ENCODE peak calls at places on chromosomes 5 and 9, in seven cellular contexts. One of them, this sample, is unnamed.

GRCh38 chr9:98218562-98219363 is 26.3 kb upstream of the CORO2A start:
- DNase-seq in B cell: no peak
- DNase-seq in right atrium auricular region: no peak
- DNase-seq in M059J: no peak
- DNase-seq in T-helper 1 cell: no peak
- DNase-seq in stimulated activated CD4-positive, alpha-beta T cell treated with anti-CD3 and anti-CD28 coated beads, Interleukin-1b, Interleukin-23, amount 100 ng/mL, for 24 hours: no peak
- DNase-seq in colonic mucosa: no peak
- DNase-seq in this sample: no peak

GRCh38 chr9:68669189-68669588 is 35.9 kb upstream of the PIP5K1B start:
- DNase-seq in B cell: no peak
- DNase-seq in right atrium auricular region: no peak
- DNase-seq in M059J: no peak
- DNase-seq in T-helper 1 cell: no peak
- DNase-seq in stimulated activated CD4-positive, alpha-beta T cell treated with anti-CD3 and anti-CD28 coated beads, Interleukin-1b, Interleukin-23, amount 100 ng/mL, for 24 hours: no peak
- DNase-seq in colonic mucosa: no peak
- DNase-seq in this sample: no peak

GRCh38 chr5:90351101-90351500 is 58.5 kb downstream of the CETN3 start:
- DNase-seq in B cell: no peak
- DNase-seq in right atrium auricular region: no peak
- DNase-seq in M059J: no peak
- DNase-seq in T-helper 1 cell: no peak
- DNase-seq in stimulated activated CD4-positive, alpha-beta T cell treated with anti-CD3 and anti-CD28 coated beads, Interleukin-1b, Interleukin-23, amount 100 ng/mL, for 24 hours: no peak
- DNase-seq in colonic mucosa: no peak
- DNase-seq in this sample: no peak

GRCh38 chr9:136111190-136111589 is 7.5 kb downstream of the TMEM250 start:
- DNase-seq in B cell: no peak
- DNase-seq in right atrium auricular region: no peak
- DNase-seq in M059J: no peak
- DNase-seq in T-helper 1 cell: no peak
- DNase-seq in stimulated activated CD4-positive, alpha-beta T cell treated with anti-CD3 and anti-CD28 coated beads, Interleukin-1b, Interleukin-23, amount 100 ng/mL, for 24 hours: no peak
- DNase-seq in colonic mucosa: no peak
- DNase-seq in this sample: no peak

GRCh38 chr9:21889673-21890072 is 87.2 kb downstream of the MTAP start:
- DNase-seq in B cell: no peak
- DNase-seq in right atrium auricular region: no peak
- DNase-seq in M059J: no peak
- DNase-seq in T-helper 1 cell: no peak
- DNase-seq in stimulated activated CD4-positive, alpha-beta T cell treated with anti-CD3 and anti-CD28 coated beads, Interleukin-1b, Interleukin-23, amount 100 ng/mL, for 24 hours: no peak
- DNase-seq in colonic mucosa: no peak
- DNase-seq in this sample: no peak

GRCh38 chr9:122128432-122129343 is 30.9 kb downstream of the NDUFA8 start:
- DNase-seq in B cell: no peak
- DNase-seq in right atrium auricular region: no peak
- DNase-seq in M059J: no peak
- DNase-seq in T-helper 1 cell: no peak
- DNase-seq in stimulated activated CD4-positive, alpha-beta T cell treated with anti-CD3 and anti-CD28 coated beads, Interleukin-1b, Interleukin-23, amount 100 ng/mL, for 24 hours: no peak
- DNase-seq in colonic mucosa: no peak
- DNase-seq in this sample: no peak

GRCh38 chr9:34984049-34984448 is 5.5 kb upstream of the DNAJB5 start:
- DNase-seq in B cell: no peak
- DNase-seq in right atrium auricular region: no peak
- DNase-seq in M059J: peak
- DNase-seq in T-helper 1 cell: no peak
- DNase-seq in stimulated activated CD4-positive, alpha-beta T cell treated with anti-CD3 and anti-CD28 coated beads, Interleukin-1b, Interleukin-23, amount 100 ng/mL, for 24 hours: no peak
- DNase-seq in colonic mucosa: no peak
- DNase-seq in this sample: peak

GRCh38 chr9:16364347-16364746 is 506.1 kb downstream of the BNC2 start:
- DNase-seq in B cell: no peak
- DNase-seq in right atrium auricular region: peak
- DNase-seq in M059J: peak
- DNase-seq in T-helper 1 cell: no peak
- DNase-seq in stimulated activated CD4-positive, alpha-beta T cell treated with anti-CD3 and anti-CD28 coated beads, Interleukin-1b, Interleukin-23, amount 100 ng/mL, for 24 hours: no peak
- DNase-seq in colonic mucosa: no peak
- DNase-seq in this sample: no peak